ENCODE peak calls at places on chromosomes 5 and 9, in six cellular contexts. One of them, this sample, is unnamed.

GRCh38 chr9:136703231-136703870 is 9.0 kb upstream of the DIPK1B start:
- DNase-seq in IMR-90: no peak
- DNase-seq in H9: no peak
- DNase-seq in trophoblast cell: no peak
- DNase-seq in H1: no peak
- DNase-seq in mesenchymal stem cell: no peak
- DNase-seq in this sample: no peak

GRCh38 chr5:65213921-65214525 is 267.7 kb downstream of the ADAMTS6 start:
- DNase-seq in H9: peak; percentile 63
- DNase-seq in IMR-90: peak; percentile 39
- DNase-seq in H1: no peak
- DNase-seq in mesenchymal stem cell: peak; percentile 41
- DNase-seq in trophoblast cell: peak; percentile 67
- DNase-seq in this sample: no peak

GRCh38 chr9:136023401-136024225 is 62.4 kb upstream of the UBAC1 start:
- DNase-seq in H1: peak; percentile 43
- DNase-seq in IMR-90: peak; percentile 81
- DNase-seq in mesenchymal stem cell: no peak
- DNase-seq in H9: peak; percentile 24
- DNase-seq in trophoblast cell: no peak
- DNase-seq in this sample: no peak

GRCh38 chr9:136665704-136666363 is 3.1 kb downstream of the EGFL7 start:
- DNase-seq in IMR-90: no peak
- DNase-seq in H1: no peak
- DNase-seq in H9: no peak
- DNase-seq in trophoblast cell: no peak
- DNase-seq in mesenchymal stem cell: no peak
- DNase-seq in this sample: no peak

GRCh38 chr5:139126711-139127111 is 71.5 kb downstream of the SIL1 start:
- DNase-seq in H9: no peak
- DNase-seq in IMR-90: no peak
- DNase-seq in mesenchymal stem cell: no peak
- DNase-seq in trophoblast cell: no peak
- DNase-seq in H1: no peak
- DNase-seq in this sample: no peak

GRCh38 chr5:151184316-151185042 is 26.9 kb upstream of the ANXA6 start:
- DNase-seq in H9: no peak
- DNase-seq in IMR-90: no peak
- DNase-seq in mesenchymal stem cell: peak; percentile 13
- DNase-seq in H1: no peak
- DNase-seq in trophoblast cell: no peak
- DNase-seq in this sample: no peak

GRCh38 chr5:77774981-77775772 is 962 bp downstream of the TBCA start:
- DNase-seq in IMR-90: no peak
- DNase-seq in trophoblast cell: peak; percentile 34
- DNase-seq in H9: no peak
- DNase-seq in mesenchymal stem cell: peak; percentile 77
- DNase-seq in H1: no peak
- DNase-seq in this sample: no peak

GRCh38 chr5:134784241-134784920 is 25.8 kb downstream of the DDX46 start:
- DNase-seq in IMR-90: peak; percentile 33
- DNase-seq in H9: no peak
- DNase-seq in trophoblast cell: no peak
- DNase-seq in H1: no peak
- DNase-seq in mesenchymal stem cell: peak; percentile 16
- DNase-seq in this sample: no peak

GRCh38 chr9:2288309-2288708 is 273.2 kb downstream of the SMARCA2 start:
- DNase-seq in mesenchymal stem cell: no peak
- DNase-seq in H1: no peak
- DNase-seq in IMR-90: no peak
- DNase-seq in trophoblast cell: no peak
- DNase-seq in H9: no peak
- DNase-seq in this sample: no peak

DNA sequence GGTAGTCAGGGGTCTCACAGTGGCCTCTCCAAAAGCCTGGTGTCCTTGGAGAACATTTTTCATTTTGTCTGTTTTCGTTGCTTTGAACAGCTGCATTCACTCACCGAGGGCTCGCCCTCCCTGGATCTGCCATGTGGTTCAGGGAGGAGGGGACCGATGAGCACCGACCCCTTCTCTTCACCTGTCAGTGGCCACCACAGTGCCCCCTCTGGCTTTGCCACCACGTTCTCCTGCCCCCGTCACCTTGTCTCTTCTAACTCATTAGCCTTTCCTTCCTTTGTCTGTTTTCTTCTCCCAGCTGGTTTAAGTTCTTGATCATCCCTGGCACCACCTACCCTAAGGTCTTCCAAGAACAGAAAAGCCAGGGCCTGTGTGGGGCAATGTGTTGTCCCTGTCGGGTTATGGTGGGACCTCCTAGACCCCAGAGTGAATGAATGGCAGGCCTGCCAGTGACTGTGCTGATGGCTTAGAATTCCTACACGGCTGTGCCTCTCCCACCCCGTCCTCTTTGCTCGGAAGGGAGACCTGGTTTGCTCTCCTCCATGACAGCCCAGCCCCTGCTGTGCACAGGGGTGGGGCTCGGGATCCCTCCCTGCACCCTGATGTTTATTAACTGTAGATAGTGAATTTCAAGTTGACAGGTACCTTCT is 90.0 kb downstream of the ANKRD33B start:
- DNase-seq in IMR-90: no peak
- DNase-seq in H9: no peak
- DNase-seq in trophoblast cell: no peak
- DNase-seq in mesenchymal stem cell: no peak
- DNase-seq in H1: no peak
- DNase-seq in this sample: no peak
- H3K14ac ChIP-seq in IMR-90: no peak overlapping the region
- H3K14ac ChIP-seq in H9: no peak overlapping the region
- H3K14ac ChIP-seq in trophoblast cell: no peak overlapping the region
- H3K14ac ChIP-seq in mesenchymal stem cell: no peak overlapping the region
- H3K14ac ChIP-seq in H1: no peak overlapping the region
- H3K14ac ChIP-seq in this sample: no peak overlapping the region

DNA sequence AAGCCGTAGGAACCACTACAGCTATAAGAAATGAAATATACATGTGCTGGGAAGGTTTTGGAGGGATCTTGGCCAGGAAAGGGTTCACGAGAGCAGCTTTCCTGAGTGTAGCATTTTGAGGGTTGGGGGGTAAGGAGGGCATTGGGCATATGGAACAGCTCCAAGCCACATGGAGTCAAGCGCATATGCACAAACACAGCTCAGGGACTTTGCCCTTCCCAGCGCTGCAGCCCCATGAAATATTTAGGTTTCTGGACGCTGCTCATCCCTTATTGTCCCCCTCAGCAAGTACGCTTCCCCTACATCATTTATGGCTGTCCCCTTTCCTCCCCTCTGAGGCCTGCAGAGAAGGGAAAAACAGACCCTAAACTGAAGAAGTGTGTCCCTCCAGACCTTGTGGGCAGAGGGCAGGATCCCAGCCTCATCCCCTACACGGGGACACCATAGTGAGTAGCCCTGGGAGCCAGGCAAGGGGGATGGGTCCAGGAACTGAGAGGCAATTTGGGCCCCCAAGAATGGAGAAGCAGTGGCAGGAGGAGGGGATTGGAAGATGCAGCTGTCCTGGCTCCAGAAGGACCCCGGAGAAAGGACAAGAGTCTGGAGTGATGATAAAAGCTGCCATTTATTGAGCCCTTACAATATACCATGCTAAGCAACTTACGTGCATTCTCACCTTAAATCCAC is 33.7 kb downstream of the PCDH1 start:
- DNase-seq in mesenchymal stem cell: no peak
- DNase-seq in H1: no peak
- DNase-seq in trophoblast cell: no peak
- DNase-seq in H9: no peak
- DNase-seq in IMR-90: no peak
- DNase-seq in this sample: no peak
- H2BK120ac ChIP-seq in mesenchymal stem cell: no peak overlapping the region
- H2BK120ac ChIP-seq in H1: peak overlapping the region; percentile 30
- H2BK120ac ChIP-seq in trophoblast cell: no peak overlapping the region
- H2BK120ac ChIP-seq in H9: no peak overlapping the region
- H2BK120ac ChIP-seq in IMR-90: peak overlapping the region; percentile 70
- H2BK120ac ChIP-seq in this sample: no peak overlapping the region

DNA sequence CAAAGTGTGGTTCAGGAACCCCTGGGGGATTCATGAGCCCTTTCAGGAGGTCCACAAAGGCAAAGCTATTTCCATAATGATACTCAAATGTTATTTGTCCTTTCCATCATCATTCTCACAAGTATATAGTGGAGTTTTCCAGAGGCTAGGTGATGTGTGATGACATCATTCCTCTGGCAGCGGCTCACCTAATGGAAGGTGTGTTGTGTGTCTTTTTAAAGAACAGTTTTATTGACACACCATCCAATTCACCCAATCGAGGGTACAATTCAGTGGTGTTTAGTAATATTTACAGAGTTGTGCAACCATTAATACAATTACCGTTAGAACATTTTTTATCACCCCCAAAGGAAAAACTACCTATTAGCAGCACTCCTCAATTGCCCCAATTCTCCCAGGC is 9.7 kb downstream of the NANS start:
- DNase-seq in H1: no peak
- DNase-seq in trophoblast cell: no peak
- DNase-seq in IMR-90: no peak
- DNase-seq in mesenchymal stem cell: no peak
- DNase-seq in H9: no peak
- DNase-seq in this sample: no peak
- H3K14ac ChIP-seq in H1: no peak overlapping the region
- H3K14ac ChIP-seq in trophoblast cell: no peak overlapping the region
- H3K14ac ChIP-seq in IMR-90: no peak overlapping the region
- H3K14ac ChIP-seq in mesenchymal stem cell: no peak overlapping the region
- H3K14ac ChIP-seq in H9: no peak overlapping the region
- H3K14ac ChIP-seq in this sample: no peak overlapping the region

DNA sequence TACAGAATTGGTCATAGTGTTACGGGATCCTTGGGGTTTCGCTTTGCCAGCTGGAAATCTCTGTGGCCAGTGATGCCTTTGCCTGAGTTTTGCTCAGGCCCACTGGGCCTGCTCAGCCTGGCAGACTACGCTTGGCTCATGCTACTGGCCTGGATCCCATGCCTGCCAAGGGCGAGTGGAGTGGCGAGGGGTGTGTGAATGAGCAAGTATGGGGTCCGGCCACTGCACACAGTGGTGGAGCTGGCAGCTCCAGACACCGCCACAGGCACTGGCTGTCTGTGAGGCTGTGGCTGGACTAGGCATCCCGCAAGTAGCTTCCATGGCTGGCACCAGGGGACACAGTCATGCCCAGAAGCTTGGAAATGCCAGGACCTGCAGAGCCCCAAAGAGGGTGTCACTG is 240.3 kb downstream of the ARRDC3 start:
- DNase-seq in H1: no peak
- DNase-seq in H9: no peak
- DNase-seq in trophoblast cell: no peak
- DNase-seq in IMR-90: no peak
- DNase-seq in mesenchymal stem cell: no peak
- DNase-seq in this sample: no peak
- H2BK120ac ChIP-seq in H1: no peak overlapping the region
- H2BK120ac ChIP-seq in H9: no peak overlapping the region
- H2BK120ac ChIP-seq in trophoblast cell: no peak overlapping the region
- H2BK120ac ChIP-seq in IMR-90: no peak overlapping the region
- H2BK120ac ChIP-seq in mesenchymal stem cell: no peak overlapping the region
- H2BK120ac ChIP-seq in this sample: no peak overlapping the region

GRCh38 chr5:156119692-156120091 is 207.3 kb upstream of the SGCD start:
- DNase-seq in H1: no peak
- DNase-seq in trophoblast cell: no peak
- DNase-seq in IMR-90: no peak
- DNase-seq in mesenchymal stem cell: no peak
- DNase-seq in H9: no peak
- DNase-seq in this sample: no peak
- H3K14ac ChIP-seq in H1: no peak overlapping the region
- H3K14ac ChIP-seq in trophoblast cell: no peak overlapping the region
- H3K14ac ChIP-seq in IMR-90: peak overlapping the region; percentile 37
- H3K14ac ChIP-seq in mesenchymal stem cell: no peak overlapping the region
- H3K14ac ChIP-seq in H9: no peak overlapping the region
- H3K14ac ChIP-seq in this sample: no peak overlapping the region